ENCODE peak calls at places on chromosomes 13 and 19, in four cellular contexts. H is WTC11, U is HepG2, F is K562. D is an unnamed sample.

GRCh38 chr13:105928901-105929300 is 606.6 kb downstream of the EFNB2 start:
- DNase-seq in H (no peak), U (no peak), F (no peak), D (no peak)

GRCh38 chr13:107329991-107330390 is 762.1 kb upstream of the ARGLU1 start:
- DNase-seq in H (no peak), U (no peak), F (no peak), D (no peak)

GRCh38 chr13:29105779-29106178 is 285.6 kb downstream of the MTUS2 start:
- DNase-seq in H (peak), U (no peak), F (peak), D (peak)

GRCh38 chr19:57560049-57560491 is 407 bp upstream of the ZNF550 start:
- DNase-seq in H (no peak), U (no peak), F (no peak), D (no peak)

GRCh38 chr13:87042946-87043345 is 628.2 kb upstream of the SLITRK5 start:
- DNase-seq in H (no peak), U (no peak), F (no peak), D (no peak)

GRCh38 chr19:39236527-39236926 is 8.3 kb downstream of the IFNL3 start:
- DNase-seq in H (no peak), U (no peak), F (no peak), D (no peak)

GRCh38 chr13:24214528-24214927 is 54.0 kb downstream of the SPATA13 start:
- DNase-seq in H (no peak), U (no peak), F (no peak), D (no peak)

GRCh38 chr13:60755380-60756163 is 358.6 kb downstream of the TDRD3 start:
- DNase-seq in H (peak), U (no peak), F (no peak), D (no peak)

GRCh38 chr13:44259045-44260042 is 114.3 kb upstream of the SERP2 start:
- DNase-seq in H (no peak), U (no peak), F (peak), D (peak)

GRCh38 chr19:19459099-19459498 is 53.6 kb downstream of the GATAD2A start:
- DNase-seq in H (no peak), U (no peak), F (no peak), D (no peak)

GRCh38 chr19:35266904-35267817 is 1.6 kb upstream of the USF2 start:
- DNase-seq in H (peak), U (no peak), F (peak), D (peak)

GRCh38 chr13:97498419-97498818 is 64.5 kb downstream of the RAP2A start:
- DNase-seq in H (no peak), U (no peak), F (no peak), D (no peak)

GRCh38 chr13:90717451-90717936 is 630.0 kb upstream of the MIR17HG start:
- DNase-seq in H (no peak), U (no peak), F (no peak), D (no peak)

GRCh38 chr19:13098291-13099072 is 4.2 kb downstream of the LYL1 start:
- DNase-seq in H (no peak), U (no peak), F (peak), D (no peak)

GRCh38 chr13:20101467-20102316 is 59.2 kb downstream of the GJA3 start:
- DNase-seq in H (no peak), U (no peak), F (no peak), D (no peak)

GRCh38 chr13:49310251-49310650 is 62.5 kb downstream of the CDADC1 start:
- DNase-seq in H (no peak), U (no peak), F (no peak), D (no peak)

GRCh38 chr13:96473463-96474157 is 383.7 kb downstream of the HS6ST3 start:
- DNase-seq in H (no peak), U (no peak), F (no peak), D (no peak)
- TF ChIP-seq ESRRA in H (no peak), U (no peak), F (no peak), D (no peak)

GRCh38 chr19:3125900-3126524 is 9.8 kb upstream of the GNA15 start:
- DNase-seq in H (peak), U (peak), F (peak), D (peak)

GRCh38 chr19:3132971-3133792 is 2.7 kb upstream of the GNA15 start:
- DNase-seq in H (no peak), U (no peak), F (peak), D (no peak)

GRCh38 chr19:3131168-3131567 is 4.7 kb upstream of the GNA15 start:
- DNase-seq in H (no peak), U (no peak), F (no peak), D (no peak)

GRCh38 chr19:3124630-3125029 is 11.2 kb upstream of the GNA15 start:
- DNase-seq in H (no peak), U (no peak), F (no peak), D (no peak)

GRCh38 chr19:3129112-3129511 is 6.7 kb upstream of the GNA15 start:
- DNase-seq in H (no peak), U (peak), F (no peak), D (peak)
- TF ChIP-seq MAX in H (no peak), U (no peak), F (no peak), D (no peak)

GRCh38 chr13:98549006-98549727 is 27.7 kb downstream of the STK24 start:
- DNase-seq in H (no peak), U (peak), F (no peak), D (no peak)
- TF ChIP-seq ESRRA in H (no peak), U (no peak), F (no peak), D (no peak)

DNA sequence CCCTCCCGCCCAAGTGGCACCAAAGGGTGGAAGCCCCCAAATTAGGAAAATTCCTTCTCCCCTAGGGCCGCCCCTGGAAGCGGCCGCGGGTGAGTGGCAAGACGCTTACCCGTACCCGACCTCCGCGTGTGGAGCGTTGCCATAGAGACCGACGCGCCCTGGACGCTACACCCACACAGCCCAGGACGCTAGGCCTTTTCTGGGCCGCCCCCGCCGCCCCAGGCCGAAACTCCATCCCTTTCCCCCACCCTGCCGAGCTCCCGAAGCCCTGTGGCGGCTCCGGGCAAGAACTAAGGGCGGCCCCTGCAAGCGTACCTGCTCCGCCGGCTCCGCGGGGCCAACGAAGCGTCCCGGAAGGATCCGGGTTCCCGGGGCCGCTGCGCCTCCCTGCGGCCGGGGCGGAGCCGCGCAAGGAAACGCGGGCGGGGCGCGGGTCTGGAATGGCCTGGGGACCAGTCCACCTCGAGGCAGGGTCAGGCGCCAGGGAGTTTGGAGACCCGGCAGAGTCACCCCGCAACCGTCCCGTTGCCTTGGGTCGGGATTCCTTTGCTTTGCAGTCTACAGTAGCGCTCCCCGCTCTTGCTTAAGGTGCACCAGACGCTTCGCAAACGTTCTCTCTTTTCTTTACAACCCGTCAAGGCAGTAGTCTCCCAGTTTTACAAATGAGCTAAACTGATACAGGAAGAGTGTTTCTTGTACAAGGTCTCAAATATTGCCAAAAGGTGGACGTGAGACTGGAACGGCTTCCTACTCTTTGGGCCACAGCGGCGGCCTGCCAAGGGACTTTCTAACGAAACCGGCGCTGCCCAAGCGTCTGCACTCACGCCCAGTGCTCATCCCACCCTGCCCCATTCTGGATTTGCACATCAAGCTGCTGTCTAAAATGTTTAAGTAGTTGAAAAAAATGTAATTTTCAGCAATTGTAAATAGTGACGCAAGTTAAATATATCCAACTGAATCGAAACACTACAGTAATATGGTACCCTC is at the start of gene NEK5:
- DNase-seq in H (peak), U (peak), F (peak), D (peak)
- TF ChIP-seq MAX in H (peak), U (peak), F (no peak), D (peak)

GRCh38 chr19:52660981-52661380 is 22.8 kb upstream of the ZNF83 start:
- DNase-seq in H (no peak), U (no peak), F (no peak), D (no peak)
- TF ChIP-seq ESRRA in H (no peak), U (no peak), F (no peak), D (no peak)

GRCh38 chr19:7257148-7258041 is 36.8 kb downstream of the INSR start:
- DNase-seq in H (no peak), U (peak), F (peak), D (peak)

GRCh38 chr19:7255631-7256030 is 38.6 kb downstream of the INSR start:
- DNase-seq in H (no peak), U (no peak), F (no peak), D (no peak)

GRCh38 chr19:7255119-7255518 is 39.1 kb downstream of the INSR start:
- DNase-seq in H (no peak), U (no peak), F (no peak), D (no peak)

GRCh38 chr19:7252364-7252763 is 41.9 kb downstream of the INSR start:
- DNase-seq in H (no peak), U (no peak), F (no peak), D (no peak)

DNA sequence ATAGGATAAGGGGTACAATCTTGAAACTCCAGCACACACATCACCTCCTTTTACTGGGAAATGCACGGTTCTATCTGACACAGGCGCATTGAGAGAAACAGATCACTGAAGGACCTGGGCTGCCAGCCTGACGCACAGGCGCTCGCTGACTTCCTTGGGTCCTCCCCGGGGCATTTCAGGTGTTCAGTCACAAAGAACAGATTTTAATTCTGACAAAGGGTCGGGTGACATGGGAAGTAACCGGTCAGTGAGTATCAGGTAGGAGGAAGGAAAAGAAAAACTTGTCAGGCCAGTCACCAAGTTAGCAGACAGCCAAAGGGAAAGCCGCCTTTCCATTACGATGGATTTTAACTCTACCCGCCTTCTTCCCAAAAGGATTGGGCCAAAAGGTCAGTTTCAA is 39.6 kb downstream of the INSR start:
- DNase-seq in H (no peak), U (no peak), F (no peak), D (no peak)
- TF ChIP-seq MAX in H (no peak), U (no peak), F (no peak), D (no peak)

DNA sequence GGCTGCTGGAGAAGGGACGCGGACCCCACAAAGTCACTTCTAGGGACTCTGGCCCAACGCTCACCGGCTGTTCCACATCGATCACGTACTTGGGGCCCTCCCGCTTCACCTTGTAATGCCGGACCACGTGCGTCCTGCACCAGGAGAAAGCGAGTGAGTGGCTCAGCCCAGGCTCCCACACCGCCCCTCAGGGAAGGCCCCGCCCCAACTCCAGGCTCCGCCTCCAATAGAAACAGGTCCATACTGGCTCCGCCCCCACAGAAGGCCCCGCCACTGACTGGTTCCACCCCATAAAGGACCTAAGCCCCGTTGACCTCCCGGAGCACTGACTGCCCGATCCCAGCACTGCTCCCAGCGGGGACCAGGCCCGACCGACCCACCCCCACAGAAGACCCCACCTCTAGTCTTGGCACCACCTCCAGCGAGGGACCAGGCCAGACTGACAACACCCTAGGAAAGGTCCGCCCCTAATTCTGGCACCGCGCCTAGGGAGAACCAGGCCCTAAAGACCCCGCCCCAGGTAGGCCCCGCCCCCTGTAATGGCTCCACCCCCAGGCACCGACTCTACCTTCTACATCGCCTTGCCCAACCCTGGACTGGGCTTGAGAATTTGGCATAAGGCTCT is 11.3 kb downstream of the STAP2 start:
- DNase-seq in H (peak), U (no peak), F (peak), D (peak)
- TF ChIP-seq ESRRA in H (no peak), U (no peak), F (no peak), D (no peak)